ENCODE peak calls at places on chromosomes 4 and X, in nine cellular contexts. V is A549, P is sigmoid colon, D is GM12891, Q is thyroid gland, G is erythroblast, A is HCT116, M is suprapubic skin, X is GM12878. L is an unnamed sample.

GRCh38 chr4:142480244-142480643 is 365.9 kb downstream of the INPP4B start:
- DNase-seq in D (no peak), A (no peak), P (no peak), G (no peak), M (no peak), X (no peak), V (no peak), Q (no peak), L (no peak)

GRCh38 chr4:98092833-98093439 is 50.3 kb downstream of the STPG2 start:
- DNase-seq in V (no peak), P (no peak), M (no peak), D (no peak), Q (no peak), G (peak; percentile 48), X (no peak), A (peak; percentile 27), L (no peak)

GRCh38 chrX:103081051-103081450 is 11.9 kb downstream of the NXF3 start:
- DNase-seq in M (no peak), D (no peak), V (no peak), A (no peak), P (no peak), Q (no peak), X (no peak), G (no peak), L (no peak)

GRCh38 chrX:74080165-74080564 is 223.8 kb upstream of the ZCCHC13 start:
- DNase-seq in V (no peak), P (no peak), D (no peak), A (no peak), M (no peak), X (no peak), G (no peak), Q (no peak), L (no peak)

GRCh38 chrX:18883234-18883960 is 100.5 kb downstream of the PHKA2 start:
- DNase-seq in Q (peak; percentile 65), P (peak; percentile 58), A (no peak), G (no peak), D (no peak), V (no peak), M (no peak), X (no peak), L (no peak)

GRCh38 chrX:133849676-133850075 is 135.7 kb downstream of the GPC3 start:
- DNase-seq in M (no peak), G (no peak), Q (no peak), P (no peak), A (no peak), V (no peak), X (no peak), D (no peak), L (no peak)

GRCh38 chr4:159341486-159341885 is 238.6 kb downstream of the RAPGEF2 start:
- DNase-seq in V (no peak), P (no peak), D (no peak), X (no peak), G (no peak), A (no peak), Q (no peak), M (no peak), L (no peak)

GRCh38 chr4:113974467-113974866 is 5.0 kb downstream of the ARSJ start:
- DNase-seq in Q (no peak), V (no peak), P (no peak), D (no peak), A (no peak), X (no peak), M (no peak), G (no peak), L (no peak)

GRCh38 chr4:109315818-109316217 is 13.4 kb upstream of the COL25A1 start:
- DNase-seq in X (no peak), Q (no peak), G (no peak), D (no peak), A (no peak), V (no peak), M (no peak), P (no peak), L (no peak)

GRCh38 chrX:27679281-27679680 is 89.1 kb downstream of the DCAF8L2 start:
- DNase-seq in P (no peak), M (no peak), V (no peak), G (no peak), A (no peak), Q (no peak), X (no peak), D (no peak), L (no peak)

GRCh38 chrX:9745417-9746115 is 20.1 kb downstream of the GPR143 start:
- DNase-seq in X (no peak), A (no peak), Q (no peak), P (no peak), G (no peak), M (no peak), D (no peak), V (no peak), L (no peak)

GRCh38 chr4:146458594-146458993 is 63.1 kb downstream of the SLC10A7 start:
- DNase-seq in Q (no peak), V (no peak), G (no peak), M (no peak), A (no peak), P (no peak), D (no peak), X (no peak), L (no peak)

GRCh38 chrX:36804066-36804465 is 204.1 kb upstream of the FAM47C start:
- DNase-seq in V (no peak), G (no peak), P (no peak), M (no peak), X (no peak), D (no peak), Q (no peak), A (no peak), L (no peak)

GRCh38 chrX:139201924-139202323 is 328.6 kb upstream of the F9 start:
- DNase-seq in P (no peak), Q (no peak), V (no peak), D (no peak), X (no peak), A (no peak), M (no peak), G (no peak), L (no peak)

GRCh38 chr4:81470456-81471327 is 1.0 kb downstream of the RASGEF1B start:
- DNase-seq in Q (peak; percentile 49), G (peak; percentile 78), V (no peak), M (peak; percentile 83), A (no peak), X (no peak), D (no peak), P (peak; percentile 79), L (no peak)

GRCh38 chr4:81473086-81473396 is 1.3 kb upstream of the RASGEF1B start:
- DNase-seq in A (no peak), P (no peak), M (no peak), X (no peak), D (no peak), V (no peak), Q (no peak), G (no peak), L (no peak)

GRCh38 chr4:81472249-81473085 is 760 bp upstream of the RASGEF1B start:
- DNase-seq in A (no peak), P (peak; percentile 67), D (no peak), G (peak; percentile 80), M (no peak), Q (peak; percentile 41), X (peak; percentile 24), V (peak; percentile 14), L (peak; percentile 26)

GRCh38 chr4:81469774-81470455 is 1.8 kb downstream of the RASGEF1B start:
- DNase-seq in A (no peak), G (peak; percentile 36), P (no peak), M (no peak), D (no peak), X (no peak), Q (no peak), V (no peak), L (no peak)

GRCh38 chr4:81471361-81472248 is at the start of gene RASGEF1B:
- DNase-seq in G (peak; percentile 96), X (peak; percentile 16), V (peak; percentile 16), M (peak; percentile 91), Q (peak; percentile 93), D (peak; percentile 77), A (no peak), P (peak; percentile 93), L (peak; percentile 84)
- TF ChIP-seq POLR2A in G (peak; percentile 81), X (peak; percentile 44), V (no peak), M (peak; percentile 83), Q (peak; percentile 79), D (no peak), A (no peak), P (peak; percentile 28), L (peak; percentile 56)

DNA sequence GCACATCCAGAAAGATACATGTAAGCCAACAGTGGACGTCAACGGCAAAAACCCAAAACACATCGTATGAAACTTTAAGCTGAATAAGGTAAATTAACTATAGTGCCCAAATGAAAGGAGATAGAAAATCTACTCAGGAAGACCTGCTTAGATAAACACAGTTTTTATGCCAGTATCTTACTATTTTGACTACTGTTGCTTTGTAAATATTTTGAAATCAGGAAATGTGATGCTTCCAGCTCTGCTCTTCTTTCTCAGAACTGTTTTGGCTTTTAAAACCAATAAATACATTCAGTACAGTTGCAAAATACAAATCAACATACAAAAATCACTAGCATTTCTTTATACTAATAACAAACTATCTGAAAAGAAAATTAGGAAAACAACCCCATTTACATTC is 83.8 kb downstream of the SMARCA5 start:
- DNase-seq in D (no peak), V (no peak), A (no peak), M (no peak), P (no peak), X (no peak), G (no peak), Q (no peak), L (no peak)
- TF ChIP-seq POLR2A in D (no peak), V (no peak), A (no peak), M (no peak), P (no peak), X (no peak), G (no peak), Q (no peak), L (no peak)

GRCh38 chr4:25535278-25535677 is 120.4 kb upstream of the SLC34A2 start:
- DNase-seq in P (no peak), D (no peak), M (no peak), G (no peak), Q (no peak), V (no peak), A (no peak), X (no peak), L (no peak)
- TF ChIP-seq POLR2A in P (no peak), D (no peak), M (no peak), G (no peak), Q (no peak), V (no peak), A (no peak), X (no peak), L (no peak)

GRCh38 chrX:107674480-107675364 is 46.4 kb downstream of the PRPS1 start:
- DNase-seq in G (peak; percentile 50), V (no peak), Q (peak; percentile 51), A (no peak), P (peak; percentile 95), M (peak; percentile 93), X (no peak), D (no peak), L (peak; percentile 38)

GRCh38 chrX:107675365-107675654 is 47.0 kb downstream of the PRPS1 start:
- DNase-seq in X (no peak), V (no peak), P (no peak), M (no peak), G (no peak), D (no peak), A (no peak), Q (no peak), L (no peak)

GRCh38 chrX:107673933-107674479 is 45.7 kb downstream of the PRPS1 start:
- DNase-seq in G (peak; percentile 46), P (peak; percentile 93), X (peak; percentile 79), Q (peak; percentile 86), A (no peak), M (peak; percentile 93), D (no peak), V (no peak), L (peak; percentile 82)

GRCh38 chrX:107673401-107673800 is 45.1 kb downstream of the PRPS1 start:
- DNase-seq in P (no peak), M (no peak), A (no peak), Q (no peak), G (no peak), D (no peak), X (no peak), V (no peak), L (no peak)

GRCh38 chrX:107672955-107673378 is 44.7 kb downstream of the PRPS1 start:
- DNase-seq in V (peak; percentile 31), M (peak; percentile 89), X (no peak), A (peak; percentile 63), P (peak; percentile 93), Q (peak; percentile 75), D (no peak), G (peak; percentile 79), L (peak; percentile 83)
- TF ChIP-seq POLR2A in V (no peak), M (no peak), X (no peak), A (no peak), P (no peak), Q (peak; percentile 60), D (no peak), G (peak; percentile 58), L (peak; percentile 23)

L was measured in ovary.